ENCODE peak calls at places on chromosomes 11 and 22, in six cellular contexts. One of them, this sample, is unnamed.

GRCh38 chr11:13962198-13962561 is 343 bp upstream of the SPON1 start:
- DNase-seq in fibroblast of lung: no peak
- DNase-seq in endodermal cell: no peak
- DNase-seq in MM.1S: no peak
- DNase-seq in trophoblast cell: no peak
- DNase-seq in neural progenitor cell: no peak
- DNase-seq in this sample: no peak

GRCh38 chr22:44360306-44360685 is 47.5 kb upstream of the SHISAL1 start:
- DNase-seq in fibroblast of lung: no peak
- DNase-seq in endodermal cell: peak
- DNase-seq in MM.1S: no peak
- DNase-seq in trophoblast cell: no peak
- DNase-seq in neural progenitor cell: no peak
- DNase-seq in this sample: no peak

GRCh38 chr11:88434333-88434976 is 96.9 kb upstream of the CTSC start:
- DNase-seq in fibroblast of lung: no peak
- DNase-seq in endodermal cell: no peak
- DNase-seq in MM.1S: no peak
- DNase-seq in trophoblast cell: no peak
- DNase-seq in neural progenitor cell: no peak
- DNase-seq in this sample: peak

GRCh38 chr11:96760815-96761214 is 371.0 kb downstream of the JRKL start:
- DNase-seq in fibroblast of lung: no peak
- DNase-seq in endodermal cell: no peak
- DNase-seq in MM.1S: no peak
- DNase-seq in trophoblast cell: no peak
- DNase-seq in neural progenitor cell: no peak
- DNase-seq in this sample: no peak

GRCh38 chr22:39973656-39974055 is 13.5 kb downstream of the TMA7B start:
- DNase-seq in fibroblast of lung: no peak
- DNase-seq in endodermal cell: no peak
- DNase-seq in MM.1S: no peak
- DNase-seq in trophoblast cell: no peak
- DNase-seq in neural progenitor cell: no peak
- DNase-seq in this sample: no peak

GRCh38 chr22:41021039-41021654 is 70.0 kb downstream of the RBX1 start:
- DNase-seq in fibroblast of lung: no peak
- DNase-seq in endodermal cell: peak
- DNase-seq in MM.1S: peak
- DNase-seq in trophoblast cell: peak
- DNase-seq in neural progenitor cell: peak
- DNase-seq in this sample: peak

GRCh38 chr11:33490842-33491370 is 209.7 kb downstream of the C11orf91 start:
- DNase-seq in fibroblast of lung: no peak
- DNase-seq in endodermal cell: no peak
- DNase-seq in MM.1S: no peak
- DNase-seq in trophoblast cell: peak
- DNase-seq in neural progenitor cell: no peak
- DNase-seq in this sample: no peak

GRCh38 chr22:24975813-24976341 is 23.4 kb downstream of the KIAA1671 start:
- DNase-seq in fibroblast of lung: no peak
- DNase-seq in endodermal cell: no peak
- DNase-seq in MM.1S: no peak
- DNase-seq in trophoblast cell: no peak
- DNase-seq in neural progenitor cell: peak
- DNase-seq in this sample: no peak

GRCh38 chr11:2149471-2150205 is 10.4 kb upstream of the IGF2 start:
- DNase-seq in fibroblast of lung: no peak
- DNase-seq in endodermal cell: no peak
- DNase-seq in MM.1S: no peak
- DNase-seq in trophoblast cell: no peak
- DNase-seq in neural progenitor cell: peak
- DNase-seq in this sample: no peak

GRCh38 chr11:43567396-43567975 is 113.1 kb upstream of the HSD17B12 start:
- DNase-seq in fibroblast of lung: peak
- DNase-seq in endodermal cell: peak
- DNase-seq in MM.1S: peak
- DNase-seq in trophoblast cell: no peak
- DNase-seq in neural progenitor cell: peak
- DNase-seq in this sample: peak

GRCh38 chr11:120578591-120579154 is 67.1 kb downstream of the GRIK4 start:
- DNase-seq in fibroblast of lung: no peak
- DNase-seq in endodermal cell: peak
- DNase-seq in MM.1S: no peak
- DNase-seq in trophoblast cell: no peak
- DNase-seq in neural progenitor cell: no peak
- DNase-seq in this sample: no peak

GRCh38 chr22:49021926-49022815 is 805.5 kb downstream of the BRD1 start:
- DNase-seq in fibroblast of lung: no peak
- DNase-seq in endodermal cell: peak
- DNase-seq in MM.1S: no peak
- DNase-seq in trophoblast cell: no peak
- DNase-seq in neural progenitor cell: no peak
- DNase-seq in this sample: no peak

GRCh38 chr11:119416606-119417580 is 6.1 kb downstream of the THY1 start:
- DNase-seq in fibroblast of lung: peak
- DNase-seq in endodermal cell: peak
- DNase-seq in MM.1S: no peak
- DNase-seq in trophoblast cell: no peak
- DNase-seq in neural progenitor cell: no peak
- DNase-seq in this sample: no peak

GRCh38 chr11:12109591-12110196 is 696 bp upstream of the MICAL2 start:
- DNase-seq in fibroblast of lung: no peak
- DNase-seq in endodermal cell: no peak
- DNase-seq in MM.1S: no peak
- DNase-seq in trophoblast cell: no peak
- DNase-seq in neural progenitor cell: no peak
- DNase-seq in this sample: no peak

GRCh38 chr22:29269731-29270474 is 1.8 kb downstream of the EWSR1 start:
- DNase-seq in fibroblast of lung: no peak
- DNase-seq in endodermal cell: no peak
- DNase-seq in MM.1S: peak
- DNase-seq in trophoblast cell: no peak
- DNase-seq in neural progenitor cell: peak
- DNase-seq in this sample: no peak

GRCh38 chr11:64558869-64559268 is 32.2 kb upstream of the SLC22A12 start:
- DNase-seq in fibroblast of lung: no peak
- DNase-seq in endodermal cell: no peak
- DNase-seq in MM.1S: no peak
- DNase-seq in trophoblast cell: no peak
- DNase-seq in neural progenitor cell: no peak
- DNase-seq in this sample: no peak

GRCh38 chr11:64313491-64314145 is 3.7 kb downstream of the TRMT112 start:
- DNase-seq in fibroblast of lung: peak
- DNase-seq in endodermal cell: no peak
- DNase-seq in MM.1S: no peak
- DNase-seq in trophoblast cell: no peak
- DNase-seq in neural progenitor cell: no peak
- DNase-seq in this sample: no peak

GRCh38 chr22:49301398-49302149 is 526.1 kb downstream of the BRD1 start:
- DNase-seq in fibroblast of lung: no peak
- DNase-seq in endodermal cell: peak
- DNase-seq in MM.1S: no peak
- DNase-seq in trophoblast cell: no peak
- DNase-seq in neural progenitor cell: no peak
- DNase-seq in this sample: no peak

GRCh38 chr11:88344869-88345268 is 7.3 kb upstream of the CTSC start:
- DNase-seq in fibroblast of lung: no peak
- DNase-seq in endodermal cell: no peak
- DNase-seq in MM.1S: no peak
- DNase-seq in trophoblast cell: no peak
- DNase-seq in neural progenitor cell: no peak
- DNase-seq in this sample: no peak

GRCh38 chr22:43228330-43228729 is 41.4 kb upstream of the TTLL12 start:
- DNase-seq in fibroblast of lung: peak
- DNase-seq in endodermal cell: peak
- DNase-seq in MM.1S: no peak
- DNase-seq in trophoblast cell: no peak
- DNase-seq in neural progenitor cell: peak
- DNase-seq in this sample: peak

DNA sequence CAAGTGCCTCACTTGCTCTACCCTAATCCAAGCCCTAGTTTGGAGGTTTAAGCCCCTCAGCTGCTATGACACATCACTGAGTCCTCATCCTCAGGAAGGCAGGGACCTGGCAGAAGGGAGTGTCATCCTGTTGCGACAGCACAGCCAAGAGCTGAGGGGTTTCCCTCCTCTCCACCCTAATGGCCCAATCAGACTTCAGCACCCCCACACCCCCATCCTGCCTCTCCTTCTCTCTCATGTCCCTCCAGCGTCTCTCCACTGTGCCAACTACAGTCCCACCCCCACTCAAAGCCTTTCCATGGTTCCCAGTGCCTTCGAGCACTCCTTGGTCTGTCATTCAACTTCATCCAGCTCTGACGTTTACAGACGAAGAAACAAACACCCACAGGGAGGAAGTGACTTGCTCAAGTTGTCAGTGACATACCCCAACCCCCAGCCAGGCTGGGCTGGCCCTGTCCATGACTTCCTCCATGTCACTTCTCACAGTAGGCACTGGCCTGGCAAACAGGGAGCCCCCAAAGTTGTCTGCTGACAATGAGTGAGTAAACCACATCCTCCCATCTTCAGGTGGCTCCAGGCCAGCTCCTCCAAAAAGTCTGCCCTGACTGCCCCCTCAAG is 15.6 kb downstream of the ARAP1 start:
- DNase-seq in fibroblast of lung: peak
- DNase-seq in endodermal cell: no peak
- DNase-seq in MM.1S: no peak
- DNase-seq in trophoblast cell: peak
- DNase-seq in neural progenitor cell: no peak
- DNase-seq in this sample: peak
- H3K9ac ChIP-seq in fibroblast of lung: no peak
- H3K9ac ChIP-seq in endodermal cell: no peak
- H3K9ac ChIP-seq in MM.1S: no peak
- H3K9ac ChIP-seq in trophoblast cell: no peak
- H3K9ac ChIP-seq in neural progenitor cell: no peak
- H3K9ac ChIP-seq in this sample: no peak

GRCh38 chr11:3152471-3153110 is 12.5 kb downstream of the OSBPL5 start:
- DNase-seq in fibroblast of lung: no peak
- DNase-seq in endodermal cell: no peak
- DNase-seq in MM.1S: no peak
- DNase-seq in trophoblast cell: no peak
- DNase-seq in neural progenitor cell: no peak
- DNase-seq in this sample: no peak

GRCh38 chr11:3155216-3155615 is 9.9 kb downstream of the OSBPL5 start:
- DNase-seq in fibroblast of lung: no peak
- DNase-seq in endodermal cell: no peak
- DNase-seq in MM.1S: no peak
- DNase-seq in trophoblast cell: no peak
- DNase-seq in neural progenitor cell: no peak
- DNase-seq in this sample: no peak

GRCh38 chr11:3153291-3153861 is 11.7 kb downstream of the OSBPL5 start:
- DNase-seq in fibroblast of lung: peak
- DNase-seq in endodermal cell: no peak
- DNase-seq in MM.1S: no peak
- DNase-seq in trophoblast cell: no peak
- DNase-seq in neural progenitor cell: no peak
- DNase-seq in this sample: no peak

GRCh38 chr11:3155691-3156258 is 9.3 kb downstream of the OSBPL5 start:
- DNase-seq in fibroblast of lung: peak
- DNase-seq in endodermal cell: no peak
- DNase-seq in MM.1S: no peak
- DNase-seq in trophoblast cell: no peak
- DNase-seq in neural progenitor cell: no peak
- DNase-seq in this sample: no peak

DNA sequence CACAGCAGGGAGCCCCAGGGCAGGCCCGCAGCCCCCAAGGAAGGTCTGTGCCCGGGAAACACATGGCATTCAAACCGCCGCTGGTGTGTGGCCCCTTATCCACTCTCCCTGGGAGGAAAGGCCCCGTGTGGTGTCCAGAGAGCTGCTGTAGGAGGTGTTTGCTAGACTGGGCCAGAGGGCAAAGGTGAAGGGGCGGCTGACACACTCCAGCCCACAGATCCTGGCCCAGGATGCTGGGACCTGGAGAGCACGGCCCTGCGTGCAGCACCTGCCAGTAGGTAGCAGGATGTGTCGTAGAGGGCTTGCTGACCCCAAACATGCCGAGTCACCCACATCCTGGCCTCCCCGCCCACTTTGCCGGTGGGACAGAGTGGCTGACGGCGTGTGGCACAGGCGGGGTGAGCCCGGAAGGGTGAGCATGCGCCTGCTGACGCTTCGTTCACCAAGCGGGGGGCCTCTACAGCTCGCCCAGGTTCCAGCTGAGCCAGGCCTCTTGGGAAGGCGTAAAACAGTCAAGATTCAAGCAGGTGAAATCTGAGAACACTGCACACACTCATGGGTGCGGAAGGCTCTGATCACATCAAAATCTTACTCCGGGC is 11.0 kb downstream of the OSBPL5 start:
- DNase-seq in fibroblast of lung: no peak
- DNase-seq in endodermal cell: no peak
- DNase-seq in MM.1S: no peak
- DNase-seq in trophoblast cell: no peak
- DNase-seq in neural progenitor cell: no peak
- DNase-seq in this sample: no peak
- H3K9ac ChIP-seq in fibroblast of lung: peak
- H3K9ac ChIP-seq in endodermal cell: no peak
- H3K9ac ChIP-seq in MM.1S: no peak
- H3K9ac ChIP-seq in trophoblast cell: no peak
- H3K9ac ChIP-seq in neural progenitor cell: no peak
- H3K9ac ChIP-seq in this sample: no peak

DNA sequence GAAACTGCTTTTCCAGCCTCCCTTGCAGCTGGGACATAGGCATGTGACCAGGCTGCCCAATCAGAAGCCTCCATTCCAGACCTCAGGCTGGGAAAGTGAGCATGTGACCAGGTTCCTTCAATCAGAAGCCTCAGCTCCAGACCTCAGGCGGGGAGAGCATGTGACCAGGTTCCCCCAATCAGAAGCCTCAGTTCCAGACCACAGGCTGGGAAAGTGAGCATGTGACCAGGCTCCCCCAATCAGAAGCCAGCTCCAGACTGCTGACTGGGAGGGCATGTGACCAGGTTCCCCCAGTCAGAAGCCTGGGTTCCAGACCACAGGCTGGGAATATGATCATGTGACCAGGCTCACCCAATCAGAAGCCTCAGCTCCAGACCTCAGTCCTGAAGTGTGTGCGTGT is 11.7 kb upstream of the IL2RB start:
- DNase-seq in fibroblast of lung: no peak
- DNase-seq in endodermal cell: no peak
- DNase-seq in MM.1S: peak
- DNase-seq in trophoblast cell: peak
- DNase-seq in neural progenitor cell: no peak
- DNase-seq in this sample: peak
- H3K9ac ChIP-seq in fibroblast of lung: no peak
- H3K9ac ChIP-seq in endodermal cell: no peak
- H3K9ac ChIP-seq in MM.1S: no peak
- H3K9ac ChIP-seq in trophoblast cell: no peak
- H3K9ac ChIP-seq in neural progenitor cell: no peak
- H3K9ac ChIP-seq in this sample: no peak

DNA sequence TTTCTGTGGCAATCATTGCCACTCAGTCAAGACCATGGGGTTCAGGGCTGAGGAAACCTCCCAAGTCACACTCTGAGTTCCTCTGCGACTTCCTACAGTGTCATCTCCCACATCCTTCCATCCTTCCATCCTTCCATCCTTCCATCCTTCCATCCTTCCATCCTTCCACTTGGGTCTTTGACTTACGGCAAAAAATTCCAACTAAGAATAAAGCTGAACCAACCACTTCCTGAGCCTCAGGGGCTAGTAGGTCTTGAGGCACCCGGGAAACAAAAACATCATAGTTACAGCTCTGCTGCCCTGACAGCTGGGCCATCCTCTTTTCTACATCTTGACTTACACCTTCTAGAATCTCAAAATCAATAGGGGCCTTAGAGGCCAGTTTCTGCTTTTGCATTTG is 32.1 kb downstream of the EHF start:
- DNase-seq in fibroblast of lung: no peak
- DNase-seq in endodermal cell: no peak
- DNase-seq in MM.1S: no peak
- DNase-seq in trophoblast cell: no peak
- DNase-seq in neural progenitor cell: no peak
- DNase-seq in this sample: no peak
- H3K9ac ChIP-seq in fibroblast of lung: no peak
- H3K9ac ChIP-seq in endodermal cell: no peak
- H3K9ac ChIP-seq in MM.1S: no peak
- H3K9ac ChIP-seq in trophoblast cell: no peak
- H3K9ac ChIP-seq in neural progenitor cell: no peak
- H3K9ac ChIP-seq in this sample: no peak